ENCODE peak calls at places on chromosomes 13 and 19, in nine cellular contexts. S is IMR-90, I is progenitor cell of endocrine pancreas, T is coronary artery, Y is body of pancreas, Z is right lobe of liver, P is fibroblast of mammary gland, U is fibroblast of lung, Q is uterus. N is an unnamed sample.

GRCh38 chr13:30881931-30882899 is 23.9 kb upstream of the MEDAG start:
- DNase-seq in S (no peak), I (no peak), T (peak), Y (no peak), Z (no peak), P (no peak), U (no peak), Q (no peak), N (no peak)

GRCh38 chr19:37778613-37779138 is 710 bp downstream of the ZNF573 start:
- DNase-seq in S (peak), I (no peak), T (no peak), Y (no peak), Z (no peak), P (peak), U (peak), Q (no peak), N (no peak)

GRCh38 chr19:35977446-35978222 is 17.4 kb upstream of the SDHAF1 start:
- DNase-seq in S (no peak), I (no peak), T (no peak), Y (no peak), Z (no peak), P (no peak), U (no peak), Q (no peak), N (no peak)

GRCh38 chr13:27130223-27131015 is 41.2 kb downstream of the USP12 start:
- DNase-seq in S (peak), I (no peak), T (no peak), Y (no peak), Z (no peak), P (peak), U (peak), Q (no peak), N (no peak)

GRCh38 chr13:53782400-53783030 is 753.9 kb downstream of the OLFM4 start:
- DNase-seq in S (peak), I (peak), T (no peak), Y (peak), Z (no peak), P (peak), U (peak), Q (no peak), N (peak)

GRCh38 chr13:101453784-101454201 is 1.3 kb downstream of the ITGBL1 start:
- DNase-seq in S (no peak), I (no peak), T (no peak), Y (peak), Z (no peak), P (no peak), U (no peak), Q (no peak), N (no peak)

GRCh38 chr13:32471187-32471922 is 43.4 kb upstream of the N4BP2L1 start:
- DNase-seq in S (peak), I (no peak), T (no peak), Y (no peak), Z (no peak), P (peak), U (peak), Q (peak), N (peak)

GRCh38 chr19:8592231-8593009 is 15.2 kb upstream of the MYO1F start:
- DNase-seq in S (peak), I (peak), T (peak), Y (peak), Z (peak), P (peak), U (peak), Q (peak), N (peak)

GRCh38 chr13:25503856-25504255 is 132.1 kb downstream of the ATP8A2 start:
- DNase-seq in S (no peak), I (no peak), T (no peak), Y (no peak), Z (no peak), P (no peak), U (no peak), Q (no peak), N (no peak)

GRCh38 chr13:114161028-114161556 is 18.0 kb upstream of the CFAP97D2 start:
- DNase-seq in S (no peak), I (no peak), T (no peak), Y (no peak), Z (no peak), P (no peak), U (no peak), Q (no peak), N (no peak)

GRCh38 chr13:40619479-40619814 is 47.0 kb downstream of the FOXO1 start:
- DNase-seq in S (no peak), I (no peak), T (no peak), Y (no peak), Z (no peak), P (no peak), U (peak), Q (no peak), N (no peak)

GRCh38 chr19:18418034-18418724 is 1.0 kb upstream of the SSBP4 start:
- DNase-seq in S (no peak), I (peak), T (peak), Y (no peak), Z (no peak), P (no peak), U (no peak), Q (peak), N (no peak)

GRCh38 chr13:69274231-69274630 is 833.4 kb upstream of the ATXN8OS start:
- DNase-seq in S (no peak), I (no peak), T (no peak), Y (no peak), Z (no peak), P (no peak), U (no peak), Q (no peak), N (no peak)

GRCh38 chr19:11261902-11262839 is at the start of gene DOCK6:
- DNase-seq in S (no peak), I (peak), T (no peak), Y (peak), Z (no peak), P (no peak), U (no peak), Q (peak), N (peak)

GRCh38 chr19:29603308-29603707 is 2.8 kb upstream of the POP4 start:
- DNase-seq in S (no peak), I (no peak), T (no peak), Y (no peak), Z (no peak), P (no peak), U (no peak), Q (no peak), N (no peak)

GRCh38 chr19:22263121-22263520 is 23.1 kb upstream of the ZNF729 start:
- DNase-seq in S (no peak), I (no peak), T (no peak), Y (no peak), Z (no peak), P (no peak), U (no peak), Q (no peak), N (no peak)

GRCh38 chr13:53005631-53006030 is 23.0 kb upstream of the OLFM4 start:
- DNase-seq in S (no peak), I (no peak), T (no peak), Y (no peak), Z (no peak), P (no peak), U (no peak), Q (no peak), N (peak)

GRCh38 chr13:38463047-38463446 is 113.4 kb downstream of the UFM1 start:
- DNase-seq in S (no peak), I (no peak), T (no peak), Y (peak), Z (no peak), P (no peak), U (no peak), Q (no peak), N (no peak)

GRCh38 chr19:44758596-44758995 is 10.1 kb downstream of the BCL3 start:
- DNase-seq in S (no peak), I (no peak), T (no peak), Y (no peak), Z (no peak), P (no peak), U (no peak), Q (no peak), N (peak)

GRCh38 chr13:100532090-100532766 is 56.4 kb downstream of the GGACT start:
- DNase-seq in S (no peak), I (no peak), T (peak), Y (peak), Z (peak), P (no peak), U (no peak), Q (no peak), N (no peak)

GRCh38 chr13:91347996-91348905 is 764 bp downstream of the MIR17HG start:
- DNase-seq in S (no peak), I (peak), T (peak), Y (peak), Z (peak), P (no peak), U (no peak), Q (peak), N (peak)

GRCh38 chr13:50453238-50453637 is 390.3 kb downstream of the DLEU7 start:
- DNase-seq in S (peak), I (no peak), T (no peak), Y (no peak), Z (no peak), P (peak), U (peak), Q (no peak), N (no peak)

GRCh38 chr19:38213911-38214625 is 10.0 kb downstream of the DPF1 start:
- DNase-seq in S (peak), I (no peak), T (no peak), Y (no peak), Z (no peak), P (peak), U (peak), Q (no peak), N (no peak)

GRCh38 chr13:29758591-29759114 is 91.8 kb downstream of the UBL3 start:
- DNase-seq in S (no peak), I (no peak), T (no peak), Y (peak), Z (no peak), P (no peak), U (no peak), Q (no peak), N (no peak)

GRCh38 chr19:42207767-42208259 is 9.7 kb downstream of the DEDD2 start:
- DNase-seq in S (peak), I (no peak), T (no peak), Y (no peak), Z (no peak), P (peak), U (peak), Q (no peak), N (no peak)

GRCh38 chr13:33744589-33745369 is 73.2 kb upstream of the RFC3 start:
- DNase-seq in S (no peak), I (no peak), T (no peak), Y (peak), Z (no peak), P (no peak), U (no peak), Q (no peak), N (no peak)

GRCh38 chr19:6744381-6745288 is 5.2 kb downstream of the TRIP10 start:
- DNase-seq in S (peak), I (no peak), T (peak), Y (peak), Z (no peak), P (peak), U (peak), Q (peak), N (no peak)

GRCh38 chr13:80444240-80445015 is 103.5 kb upstream of the SPRY2 start:
- DNase-seq in S (no peak), I (no peak), T (no peak), Y (no peak), Z (no peak), P (no peak), U (no peak), Q (no peak), N (no peak)

GRCh38 chr13:63691474-63691873 is 2275.8 kb upstream of the PCDH20 start:
- DNase-seq in S (no peak), I (no peak), T (no peak), Y (no peak), Z (no peak), P (no peak), U (no peak), Q (no peak), N (no peak)

GRCh38 chr13:105446197-105446596 is 1089.3 kb downstream of the EFNB2 start:
- DNase-seq in S (peak), I (no peak), T (no peak), Y (no peak), Z (no peak), P (peak), U (peak), Q (no peak), N (no peak)

GRCh38 chr13:76164290-76164689 is 528.2 kb downstream of the LMO7 start:
- DNase-seq in S (no peak), I (no peak), T (no peak), Y (no peak), Z (no peak), P (peak), U (no peak), Q (no peak), N (no peak)

GRCh38 chr13:20124303-20124702 is 36.5 kb downstream of the GJA3 start:
- DNase-seq in S (peak), I (no peak), T (peak), Y (no peak), Z (no peak), P (peak), U (no peak), Q (no peak), N (no peak)

GRCh38 chr13:37476874-37477273 is 121.7 kb downstream of the POSTN start:
- DNase-seq in S (peak), I (no peak), T (no peak), Y (no peak), Z (no peak), P (peak), U (peak), Q (no peak), N (no peak)

DNA sequence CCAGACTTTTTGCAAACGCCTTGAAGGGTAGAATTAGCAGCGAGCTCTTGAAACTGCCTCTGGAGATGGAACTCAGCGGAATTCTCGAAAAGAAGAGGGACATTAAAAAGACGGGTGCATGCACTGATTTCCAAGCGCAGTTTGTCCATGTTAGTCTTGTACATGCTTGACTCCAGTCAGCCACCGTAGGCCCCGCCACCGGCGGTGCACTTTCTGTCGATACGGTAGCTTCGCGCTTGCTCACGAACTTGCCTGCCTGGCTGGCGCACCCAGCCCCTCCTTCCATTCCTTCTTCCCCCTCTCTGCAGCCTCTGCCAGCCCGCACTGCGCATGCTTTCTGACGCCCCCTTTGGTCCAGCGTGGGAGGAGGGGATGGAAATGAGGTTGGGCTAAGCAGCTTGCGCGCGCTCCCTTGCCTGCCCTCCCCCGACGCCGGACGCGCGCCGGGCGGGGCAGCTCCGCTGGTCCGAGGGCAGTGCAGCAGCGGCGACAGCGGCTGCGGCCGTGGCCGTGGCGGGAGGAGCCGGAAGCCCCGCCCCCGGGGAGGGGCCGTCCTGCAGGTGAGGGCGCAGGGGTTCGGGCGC is at the start of gene ZNF575:
- DNase-seq in S (peak), I (peak), T (peak), Y (peak), Z (peak), P (peak), U (peak), Q (peak), N (peak)
- TF ChIP-seq CTCF in S (no peak), I (no peak), T (no peak), Y (peak), Z (no peak), P (no peak), U (no peak), Q (no peak), N (no peak)

DNA sequence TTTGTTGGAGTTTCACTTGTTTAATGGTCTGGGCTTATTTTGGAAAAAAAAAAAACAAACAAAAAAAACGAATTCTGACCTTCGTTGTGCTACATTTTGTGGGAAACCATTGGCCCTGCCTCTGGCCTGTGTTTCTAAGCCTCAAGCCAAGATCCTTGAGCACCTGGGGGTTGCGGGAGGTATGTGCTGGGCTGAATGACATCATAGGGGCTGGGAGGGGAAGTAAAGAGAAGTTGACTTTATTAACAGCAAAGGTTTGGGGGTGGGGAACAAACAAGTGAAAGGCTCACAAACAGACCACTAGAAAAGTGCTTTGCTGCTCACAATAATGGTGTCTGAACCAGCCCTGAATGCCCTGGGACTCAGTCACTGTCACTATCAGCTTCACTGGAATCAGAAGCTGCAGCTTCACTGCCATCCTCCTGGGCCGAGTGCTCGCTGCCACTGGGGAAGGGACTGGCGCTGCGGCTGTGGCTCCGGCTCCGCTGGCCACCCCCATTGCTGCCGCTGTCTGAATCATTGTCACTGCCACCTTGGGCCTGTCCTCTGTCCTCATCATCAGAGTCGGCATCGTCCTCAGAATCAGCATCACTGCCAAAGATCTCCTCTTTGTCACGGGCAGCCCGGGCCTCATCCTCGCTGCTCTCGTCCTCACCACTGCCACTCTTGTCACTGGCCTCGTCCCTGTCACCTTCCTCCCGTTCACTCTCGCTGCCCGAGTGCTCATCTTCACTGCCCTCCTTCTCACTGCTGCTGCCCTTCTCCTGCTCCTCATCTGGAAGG is 5.1 kb downstream of the PAF1 start:
- DNase-seq in S (no peak), I (no peak), T (no peak), Y (no peak), Z (no peak), P (no peak), U (no peak), Q (no peak), N (no peak)
- TF ChIP-seq CTCF in S (no peak), I (no peak), T (no peak), Y (no peak), Z (no peak), P (no peak), U (no peak), Q (no peak), N (no peak)

GRCh38 chr19:49912965-49913685 is 15.9 kb upstream of the ATF5 start:
- DNase-seq in S (peak), I (no peak), T (no peak), Y (no peak), Z (no peak), P (no peak), U (no peak), Q (no peak), N (no peak)
- TF ChIP-seq CTCF in S (no peak), I (peak), T (no peak), Y (no peak), Z (no peak), P (no peak), U (no peak), Q (peak), N (no peak)

DNA sequence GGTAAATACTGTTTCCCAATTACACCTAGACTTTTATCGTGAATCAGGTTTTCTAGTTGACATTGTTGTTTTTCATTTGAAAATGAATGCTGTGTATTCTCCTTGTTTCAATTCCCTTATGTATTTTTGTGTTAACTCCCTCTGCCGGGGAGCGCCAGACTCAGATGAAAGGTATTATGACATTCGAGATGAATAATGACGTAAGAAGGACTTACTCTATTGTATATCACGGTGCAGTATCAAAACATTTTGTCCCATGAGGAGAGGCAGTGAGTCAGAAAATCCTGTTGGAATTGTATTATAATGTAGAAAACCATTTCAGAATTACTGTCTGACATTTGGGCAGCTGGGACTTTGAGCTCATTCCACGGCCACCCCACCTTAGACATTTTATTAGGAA is 61.6 kb downstream of the LRCH1 start:
- DNase-seq in S (peak), I (no peak), T (no peak), Y (no peak), Z (no peak), P (peak), U (peak), Q (no peak), N (no peak)
- TF ChIP-seq CTCF in S (peak), I (no peak), T (no peak), Y (no peak), Z (no peak), P (peak), U (no peak), Q (peak), N (no peak)

DNA sequence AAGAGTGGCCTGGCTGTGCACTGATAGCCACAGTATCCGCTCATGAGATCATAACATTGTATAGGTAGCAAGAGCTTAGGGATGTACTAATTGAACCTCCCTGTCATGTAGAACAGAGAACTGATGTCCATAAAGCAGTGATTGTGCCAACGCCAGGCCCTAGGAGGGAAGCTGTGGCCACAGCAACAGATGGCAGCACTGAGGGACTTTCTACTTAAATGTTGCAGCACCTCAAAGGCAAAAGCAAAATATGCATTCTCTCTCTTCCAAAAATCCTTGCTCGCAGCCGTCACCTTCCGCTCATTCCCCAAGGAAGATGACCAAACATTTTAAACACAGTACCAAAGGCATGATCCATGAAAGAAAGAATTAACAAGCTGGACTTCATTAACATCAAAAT is 32.3 kb downstream of the COL4A1 start:
- DNase-seq in S (no peak), I (no peak), T (no peak), Y (no peak), Z (no peak), P (no peak), U (no peak), Q (no peak), N (no peak)
- TF ChIP-seq CTCF in S (peak), I (no peak), T (no peak), Y (peak), Z (no peak), P (peak), U (peak), Q (peak), N (no peak)

GRCh38 chr19:34712606-34713261 is 21.3 kb upstream of the ZNF181 start:
- DNase-seq in S (peak), I (no peak), T (no peak), Y (peak), Z (peak), P (peak), U (peak), Q (peak), N (peak)
- TF ChIP-seq CTCF in S (peak), I (peak), T (peak), Y (peak), Z (peak), P (peak), U (peak), Q (peak), N (peak)

GRCh38 chr13:66492479-66492878 is 737.7 kb downstream of the PCDH9 start:
- DNase-seq in S (no peak), I (no peak), T (no peak), Y (no peak), Z (no peak), P (no peak), U (no peak), Q (no peak), N (no peak)
- TF ChIP-seq CTCF in S (no peak), I (peak), T (no peak), Y (no peak), Z (peak), P (no peak), U (no peak), Q (no peak), N (no peak)